ENCODE peak calls at places on chromosomes 2 and 18, in four cellular contexts. L is activated T-cell treated with anti-CD3 and anti-CD28 coated beads for 1 hour; H is mucosa of gallbladder; D is stimulated activated CD4-positive, alpha-beta T cell treated with anti-CD3 and anti-CD28 coated beads, Interleukin-1b, Interleukin-23, amount 100 ng/mL, for 24 hours. X is an unnamed sample.

GRCh38 chr2:128832946-128833560 is 514.4 kb upstream of the HS6ST1 start:
- DNase-seq in L (no peak), H (no peak), D (no peak), X (no peak)

GRCh38 chr2:2812117-2812516 is 481.0 kb upstream of the MYT1L start:
- DNase-seq in D (no peak), H (no peak), L (no peak), X (no peak)

GRCh38 chr18:73645175-73645715 is 502.4 kb downstream of the FBXO15 start:
- DNase-seq in L (no peak), H (no peak), D (no peak), X (no peak)

GRCh38 chr18:49360582-49360981 is 99.9 kb downstream of the DYM start:
- DNase-seq in L (no peak), H (no peak), D (no peak), X (no peak)

GRCh38 chr2:121489284-121489683 is 41.4 kb upstream of the RNU4ATAC start:
- DNase-seq in L (no peak), H (no peak), D (no peak), X (no peak)

GRCh38 chr2:99710720-99711612 is 221.1 kb upstream of the REV1 start:
- DNase-seq in L (no peak), H (peak), D (no peak), X (no peak)

GRCh38 chr2:224217962-224218347 is 178.9 kb upstream of the SERPINE2 start:
- DNase-seq in D (no peak), L (no peak), H (no peak), X (no peak)

GRCh38 chr2:188412190-188412589 is 120.5 kb downstream of the GULP1 start:
- DNase-seq in H (no peak), D (no peak), L (no peak), X (no peak)

GRCh38 chr2:68726608-68727367 is 7.8 kb upstream of the ARHGAP25 start:
- DNase-seq in L (peak), D (peak), H (peak), X (no peak)

GRCh38 chr2:54428401-54428800 is 27.7 kb upstream of the SPTBN1 start:
- DNase-seq in H (no peak), D (no peak), L (no peak), X (no peak)

GRCh38 chr2:44137872-44138551 is 30.7 kb upstream of the PPM1B start:
- DNase-seq in D (no peak), L (no peak), H (no peak), X (no peak)

X was measured in adrenal gland.